ENCODE peak calls at places on chromosomes 2 and 18, in five cellular contexts. L, M, V, W and I are unnamed samples.

GRCh38 chr2:160427629-160428424 is 65.8 kb downstream of the RBMS1 start:
- DNase-seq in L (no peak), M (no peak), V (peak; percentile 90), W (no peak), I (peak; percentile 69)

GRCh38 chr2:38432827-38433606 is 55.9 kb upstream of the ATL2 start:
- DNase-seq in L (peak; percentile 26), M (no peak), V (no peak), W (no peak), I (no peak)

GRCh38 chr18:7415081-7415894 is 151.8 kb upstream of the PTPRM start:
- DNase-seq in L (peak; percentile 74), M (no peak), V (peak; percentile 62), W (no peak), I (no peak)

GRCh38 chr2:162221064-162221463 is 22.2 kb downstream of the FAP start:
- DNase-seq in L (peak; percentile 74), M (peak; percentile 62), V (peak; percentile 83), W (peak; percentile 60), I (peak; percentile 27)

GRCh38 chr2:199356412-199356811 is 101.3 kb downstream of the SATB2 start:
- DNase-seq in L (no peak), M (no peak), V (no peak), W (no peak), I (no peak)

GRCh38 chr2:215003001-215003400 is 135.4 kb downstream of the ABCA12 start:
- DNase-seq in L (no peak), M (no peak), V (peak; percentile 46), W (no peak), I (no peak)

GRCh38 chr2:174552891-174553290 is 44.7 kb downstream of the WIPF1 start:
- DNase-seq in L (no peak), M (no peak), V (no peak), W (no peak), I (no peak)

GRCh38 chr18:58402951-58403702 is 225.8 kb downstream of the ALPK2 start:
- DNase-seq in L (no peak), M (no peak), V (no peak), W (peak; percentile 16), I (no peak)

GRCh38 chr2:197215988-197216979 is 94.3 kb downstream of the ANKRD44 start:
- DNase-seq in L (no peak), M (no peak), V (peak; percentile 28), W (no peak), I (no peak)

GRCh38 chr18:58530801-58531200 is 98.1 kb downstream of the ALPK2 start:
- DNase-seq in L (no peak), M (no peak), V (no peak), W (no peak), I (no peak)

GRCh38 chr18:47898696-47899095 is 31.8 kb downstream of the SMAD2 start:
- DNase-seq in L (no peak), M (no peak), V (peak; percentile 37), W (no peak), I (no peak)

GRCh38 chr18:75010260-75010659 is 198.7 kb downstream of the PTGR3 start:
- DNase-seq in L (no peak), M (no peak), V (no peak), W (no peak), I (no peak)

DNA sequence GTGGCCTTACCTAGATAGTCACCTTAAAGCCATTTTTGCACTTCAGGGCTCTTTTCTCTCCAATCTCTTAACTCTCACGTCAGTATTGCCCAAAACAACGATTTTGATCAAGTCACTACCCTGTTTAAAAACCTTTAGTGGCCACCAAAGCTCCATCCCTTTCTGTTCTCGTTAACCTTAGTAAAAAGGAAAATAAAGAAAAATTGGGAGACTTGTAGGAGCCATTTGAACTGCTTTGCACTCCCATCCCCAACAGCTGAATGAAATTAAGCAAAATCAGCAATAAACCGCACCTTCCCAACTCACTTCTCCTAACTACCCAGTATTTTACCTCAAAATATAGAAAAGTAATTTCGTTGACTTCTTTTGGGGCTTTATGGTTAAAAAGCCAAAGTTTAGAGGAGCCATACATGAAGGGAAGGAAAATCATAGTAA is 686 bp upstream of the ARL5A start:
- DNase-seq in L (no peak), M (no peak), V (no peak), W (no peak), I (no peak)
- H3K27ac ChIP-seq in L (peak overlapping the region; percentile 89), M (peak overlapping the region; percentile 75), V (peak overlapping the region; percentile 11), W (peak overlapping the region; percentile 83), I (peak overlapping the region; percentile 82)

GRCh38 chr2:43158259-43158880 is 68.0 kb downstream of the ZFP36L2 start:
- DNase-seq in L (peak; percentile 87), M (no peak), V (peak; percentile 86), W (peak; percentile 83), I (peak; percentile 55)
- H3K4me3 ChIP-seq in L (no peak overlapping the region), M (no peak overlapping the region), V (no peak overlapping the region), W (no peak overlapping the region), I (peak overlapping the region; percentile 30)

GRCh38 chr18:62064361-62064760 is 122.5 kb downstream of the PIGN start:
- DNase-seq in L (no peak), M (no peak), V (no peak), W (no peak), I (no peak)

GRCh38 chr18:62070306-62070705 is 116.5 kb downstream of the PIGN start:
- DNase-seq in L (no peak), M (no peak), V (peak; percentile 27), W (no peak), I (no peak)

GRCh38 chr18:62061812-62062211 is 125.0 kb downstream of the PIGN start:
- DNase-seq in L (no peak), M (no peak), V (no peak), W (no peak), I (no peak)

GRCh38 chr18:62069556-62069955 is 117.3 kb downstream of the PIGN start:
- DNase-seq in L (no peak), M (no peak), V (peak; percentile 44), W (no peak), I (no peak)

GRCh38 chr18:62066121-62066818 is 120.6 kb downstream of the PIGN start:
- DNase-seq in L (no peak), M (no peak), V (peak; percentile 8), W (no peak), I (no peak)
- H3K4me1 ChIP-seq in L (no peaks in the 10 kb centered on the region), M (no peaks in the 10 kb centered on the region), V (no peaks in the 10 kb centered on the region), W (no peaks in the 10 kb centered on the region), I (no peaks in the 10 kb centered on the region)

DNA sequence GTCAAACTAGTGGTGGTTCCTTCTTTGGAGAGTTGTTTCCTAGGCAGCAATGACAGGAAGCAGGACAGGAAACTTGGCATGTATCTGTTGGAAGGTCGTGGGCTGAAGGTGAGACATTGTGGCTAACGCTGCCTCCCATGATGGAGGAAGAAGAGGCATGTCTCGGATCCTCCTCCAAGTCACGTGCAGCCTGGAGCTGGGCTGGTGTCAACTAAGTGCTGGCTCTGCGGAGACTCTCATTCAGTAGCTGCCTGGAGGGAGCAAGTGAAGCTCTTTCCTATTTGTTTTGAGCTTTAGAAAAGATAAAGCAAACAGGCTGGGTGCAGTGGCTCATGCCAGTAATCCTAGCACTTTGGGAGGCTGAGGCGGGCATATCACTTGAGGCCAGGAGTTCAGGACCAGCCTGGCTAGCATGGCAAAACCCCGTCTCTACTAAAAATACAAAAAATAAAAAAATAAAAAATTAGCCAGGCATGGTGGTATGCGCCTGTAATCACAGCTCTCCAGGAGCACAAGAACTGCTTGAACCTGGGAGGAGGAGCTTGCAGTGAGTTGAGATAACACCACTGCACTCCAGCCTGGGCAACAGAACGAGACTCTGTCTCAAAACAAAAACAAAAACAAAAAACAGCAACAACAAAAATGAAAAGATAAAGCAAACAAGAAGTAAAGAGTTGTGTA is 28.2 kb upstream of the INO80C start:
- DNase-seq in L (no peak), M (no peak), V (peak; percentile 25), W (no peak), I (no peak)
- H3K27ac ChIP-seq in L (peak overlapping the region; percentile 5), M (no peak overlapping the region), V (peak overlapping the region; percentile 89), W (no peak overlapping the region), I (no peak overlapping the region)

GRCh38 chr2:218332288-218332687 is 24.4 kb upstream of the CATIP start:
- DNase-seq in L (no peak), M (no peak), V (no peak), W (no peak), I (no peak)

GRCh38 chr2:218329826-218330651 is 26.6 kb upstream of the CATIP start:
- DNase-seq in L (no peak), M (no peak), V (no peak), W (no peak), I (no peak)

GRCh38 chr2:218329027-218329825 is 27.4 kb upstream of the CATIP start:
- DNase-seq in L (no peak), M (no peak), V (no peak), W (no peak), I (no peak)

GRCh38 chr2:218334531-218334930 is 22.1 kb upstream of the CATIP start:
- DNase-seq in L (no peak), M (no peak), V (no peak), W (no peak), I (no peak)

GRCh38 chr2:218332920-218333645 is 23.6 kb upstream of the CATIP start:
- DNase-seq in L (peak; percentile 45), M (peak; percentile 76), V (peak; percentile 53), W (peak; percentile 19), I (no peak)
- H3K4me3 ChIP-seq in L (no peak overlapping the region), M (peak overlapping the region; percentile 27), V (no peak overlapping the region), W (no peak overlapping the region), I (no peak overlapping the region)

GRCh38 chr2:187003038-187003543 is 154.1 kb upstream of the ZSWIM2 start:
- DNase-seq in L (no peak), M (peak; percentile 57), V (peak; percentile 40), W (no peak), I (no peak)
- H3K4me1 ChIP-seq in L (no peaks in the 10 kb centered on the region), M (peaks cover 6% of the 10 kb centered on the region), V (no peaks in the 10 kb centered on the region), W (no peaks in the 10 kb centered on the region), I (no peaks in the 10 kb centered on the region)

GRCh38 chr2:833180-833579 is 117.5 kb upstream of the SNTG2 start:
- DNase-seq in L (no peak), M (no peak), V (no peak), W (no peak), I (no peak)
- H3K27ac ChIP-seq in L (no peak overlapping the region), M (no peak overlapping the region), V (no peak overlapping the region), W (no peak overlapping the region), I (no peak overlapping the region)

DNA sequence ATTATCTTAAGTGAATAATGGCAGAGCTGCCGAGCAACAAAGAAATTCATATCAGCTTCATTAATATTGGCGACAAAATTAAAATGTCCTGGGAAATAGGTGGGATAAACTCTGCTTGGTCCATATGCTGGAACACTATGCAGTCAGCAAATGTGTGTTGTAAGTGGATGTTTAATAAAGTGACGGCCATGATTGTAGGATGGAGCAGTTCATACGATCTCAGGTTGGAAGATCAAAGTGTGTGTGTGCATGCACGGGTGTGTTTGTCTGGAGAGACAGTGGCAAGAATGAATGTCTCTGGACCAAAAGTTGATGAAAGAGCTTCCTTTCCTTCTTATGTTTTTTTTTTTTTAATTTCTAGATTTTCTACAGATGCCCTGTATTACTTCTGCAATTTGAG is 14.8 kb downstream of the TWIST2 start:
- DNase-seq in L (no peak), M (no peak), V (no peak), W (no peak), I (no peak)
- H3K4me3 ChIP-seq in L (no peak overlapping the region), M (no peak overlapping the region), V (no peak overlapping the region), W (no peak overlapping the region), I (no peak overlapping the region)